ENCODE peak calls at places on chromosomes 3 and 15, in five cellular contexts. Q, R, W, G and F are unnamed samples.

GRCh38 chr3:124532071-124532470 is 198.2 kb upstream of the UMPS start:
- DNase-seq in Q (no peak), R (no peak), W (no peak), G (no peak), F (no peak)

GRCh38 chr15:55267401-55268053 is 22.1 kb downstream of the RAB27A start:
- DNase-seq in Q (no peak), R (no peak), W (no peak), G (peak), F (no peak)

GRCh38 chr3:69925506-69925905 is 74.0 kb upstream of the SAMMSON start:
- DNase-seq in Q (no peak), R (no peak), W (no peak), G (no peak), F (no peak)

GRCh38 chr3:143206955-143207337 is 87.4 kb downstream of the CHST2 start:
- DNase-seq in Q (no peak), R (no peak), W (no peak), G (no peak), F (no peak)

GRCh38 chr3:112794622-112795172 is 52.0 kb downstream of the CD200R1L start:
- DNase-seq in Q (no peak), R (no peak), W (no peak), G (no peak), F (no peak)

GRCh38 chr3:111012388-111013248 is 59.0 kb upstream of the NECTIN3 start:
- DNase-seq in Q (no peak), R (peak), W (peak), G (no peak), F (peak)

GRCh38 chr3:18656410-18656809 is 231.3 kb upstream of the SATB1 start:
- DNase-seq in Q (no peak), R (no peak), W (no peak), G (no peak), F (no peak)

GRCh38 chr15:38521316-38521715 is 43.3 kb downstream of the RASGRP1 start:
- DNase-seq in Q (no peak), R (no peak), W (no peak), G (no peak), F (no peak)

GRCh38 chr3:35663471-35663870 is 24.1 kb downstream of the ARPP21 start:
- DNase-seq in Q (no peak), R (no peak), W (peak), G (no peak), F (no peak)

GRCh38 chr3:87333393-87333892 is 57.1 kb upstream of the POU1F1 start:
- DNase-seq in Q (no peak), R (peak), W (no peak), G (no peak), F (peak)

GRCh38 chr3:174153875-174154274 is 705.3 kb upstream of the NAALADL2 start:
- DNase-seq in Q (no peak), R (no peak), W (no peak), G (no peak), F (no peak)

GRCh38 chr15:52340093-52340492 is 44.5 kb upstream of the MYO5C start:
- DNase-seq in Q (no peak), R (no peak), W (peak), G (no peak), F (no peak)

GRCh38 chr15:77738441-77739437 is 106.0 kb upstream of the LINGO1 start:
- DNase-seq in Q (no peak), R (no peak), W (peak), G (no peak), F (no peak)

GRCh38 chr3:12990781-12991480 is 82.3 kb downstream of the IQSEC1 start:
- DNase-seq in Q (no peak), R (no peak), W (no peak), G (no peak), F (no peak)

GRCh38 chr3:66393486-66394260 is 107.1 kb downstream of the LRIG1 start:
- DNase-seq in Q (peak), R (no peak), W (no peak), G (no peak), F (no peak)

GRCh38 chr15:53979051-53979788 is 979 bp downstream of the UNC13C start:
- DNase-seq in Q (no peak), R (no peak), W (no peak), G (no peak), F (no peak)

GRCh38 chr3:47641739-47642138 is 63.1 kb upstream of the CSPG5 start:
- DNase-seq in Q (no peak), R (no peak), W (no peak), G (no peak), F (no peak)

GRCh38 chr3:81274671-81275070 is 486.8 kb downstream of the GBE1 start:
- DNase-seq in Q (no peak), R (no peak), W (no peak), G (no peak), F (no peak)

GRCh38 chr15:62068071-62068786 is 1.5 kb downstream of the C2CD4A start:
- DNase-seq in Q (no peak), R (peak), W (peak), G (peak), F (peak)

GRCh38 chr3:148162132-148162531 is 535.6 kb upstream of the AGTR1 start:
- DNase-seq in Q (no peak), R (no peak), W (no peak), G (no peak), F (no peak)

GRCh38 chr3:104198136-104198535 is 1168.6 kb upstream of the ALCAM start:
- DNase-seq in Q (no peak), R (no peak), W (no peak), G (no peak), F (no peak)

GRCh38 chr15:95804484-95804883 is 526.0 kb upstream of the NR2F2 start:
- DNase-seq in Q (no peak), R (no peak), W (no peak), G (no peak), F (no peak)

GRCh38 chr3:36874351-36874874 is 70.4 kb downstream of the TRANK1 start:
- DNase-seq in Q (no peak), R (no peak), W (no peak), G (no peak), F (no peak)

GRCh38 chr3:11565932-11566331 is 77.8 kb downstream of the VGLL4 start:
- DNase-seq in Q (no peak), R (no peak), W (no peak), G (no peak), F (no peak)

GRCh38 chr15:61393949-61394348 is 164.8 kb upstream of the RORA start:
- DNase-seq in Q (no peak), R (no peak), W (no peak), G (no peak), F (no peak)

GRCh38 chr15:83766326-83766725 is 112.4 kb downstream of the ADAMTSL3 start:
- DNase-seq in Q (no peak), R (no peak), W (no peak), G (no peak), F (no peak)

GRCh38 chr3:163878396-163878795 is 1199.9 kb downstream of the SI start:
- DNase-seq in Q (no peak), R (no peak), W (no peak), G (no peak), F (no peak)
- TF ChIP-seq ESRRA in Q (no peak), R (no peak), W (no peak), G (no peak), F (no peak)

DNA sequence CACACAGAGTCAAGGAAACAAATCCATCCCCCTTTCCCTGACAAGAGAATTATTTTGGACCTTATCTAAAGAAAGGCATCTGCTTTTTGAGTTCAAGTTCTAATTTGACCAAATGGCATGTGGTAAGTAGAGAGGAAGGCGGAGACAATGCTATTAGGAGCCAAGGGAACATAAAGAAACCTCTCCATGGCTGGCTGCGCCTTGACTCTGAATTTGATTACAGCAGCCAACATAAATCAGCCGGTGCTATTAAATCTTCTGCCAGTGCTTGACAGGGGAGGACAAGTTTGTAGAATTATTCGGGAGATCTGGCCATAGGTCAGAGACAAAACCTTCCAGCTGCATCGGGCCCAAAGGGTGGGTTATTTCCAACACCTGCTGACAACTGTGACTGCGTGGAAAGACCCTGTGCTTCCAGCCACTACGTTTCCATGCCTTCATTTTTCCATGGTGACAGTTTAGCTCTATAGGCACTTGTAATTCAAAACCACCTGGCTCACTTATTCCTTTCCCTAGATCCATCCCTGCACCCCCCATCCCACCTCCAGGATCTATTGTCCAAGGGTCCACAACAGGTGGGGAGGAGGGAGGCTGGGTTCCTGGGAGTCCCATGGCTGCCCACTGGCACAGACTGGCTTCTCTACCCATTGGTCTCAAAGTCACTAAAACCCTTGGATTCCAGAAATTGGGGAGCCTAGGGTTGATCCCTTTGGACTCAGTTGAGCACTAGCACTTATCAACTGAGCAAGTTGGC is 15.9 kb downstream of the COLQ start:
- DNase-seq in Q (no peak), R (no peak), W (no peak), G (no peak), F (no peak)
- TF ChIP-seq ESRRA in Q (no peak), R (no peak), W (no peak), G (no peak), F (no peak)

GRCh38 chr3:217436-217835 is 20.9 kb downstream of the CHL1 start:
- DNase-seq in Q (no peak), R (no peak), W (no peak), G (no peak), F (no peak)
- TF ChIP-seq ESRRA in Q (no peak), R (no peak), W (no peak), G (no peak), F (no peak)

DNA sequence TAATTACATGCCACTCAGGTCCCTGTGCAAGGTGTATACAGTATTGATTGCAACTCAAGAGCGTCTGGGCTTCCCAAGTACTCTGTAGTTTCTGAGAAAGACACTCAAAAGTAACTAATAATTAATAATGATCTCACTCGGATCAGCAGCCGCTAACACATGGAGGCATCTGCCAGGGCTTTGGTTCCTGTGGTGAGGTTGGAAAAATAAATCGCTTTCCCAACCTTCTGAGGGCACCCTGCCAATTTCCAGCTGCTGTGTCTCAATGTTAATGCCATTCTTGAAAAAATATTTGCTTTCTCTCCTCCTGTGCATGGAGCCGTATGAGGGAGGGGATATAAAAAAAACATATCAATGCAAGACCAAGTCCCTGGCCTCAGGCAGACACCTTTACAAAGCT is 116.5 kb upstream of the SLC2A2 start:
- DNase-seq in Q (no peak), R (no peak), W (no peak), G (no peak), F (peak)
- TF ChIP-seq ESRRA in Q (no peak), R (no peak), W (no peak), G (no peak), F (no peak)

GRCh38 chr3:54965746-54966145 is 37.9 kb upstream of the LRTM1 start:
- DNase-seq in Q (no peak), R (no peak), W (no peak), G (no peak), F (no peak)

GRCh38 chr3:54963621-54964020 is 35.8 kb upstream of the LRTM1 start:
- DNase-seq in Q (no peak), R (no peak), W (no peak), G (no peak), F (no peak)

GRCh38 chr3:54966979-54967378 is 39.1 kb upstream of the LRTM1 start:
- DNase-seq in Q (no peak), R (no peak), W (no peak), G (no peak), F (no peak)

GRCh38 chr3:54962200-54962599 is 34.3 kb upstream of the LRTM1 start:
- DNase-seq in Q (no peak), R (no peak), W (no peak), G (no peak), F (no peak)

DNA sequence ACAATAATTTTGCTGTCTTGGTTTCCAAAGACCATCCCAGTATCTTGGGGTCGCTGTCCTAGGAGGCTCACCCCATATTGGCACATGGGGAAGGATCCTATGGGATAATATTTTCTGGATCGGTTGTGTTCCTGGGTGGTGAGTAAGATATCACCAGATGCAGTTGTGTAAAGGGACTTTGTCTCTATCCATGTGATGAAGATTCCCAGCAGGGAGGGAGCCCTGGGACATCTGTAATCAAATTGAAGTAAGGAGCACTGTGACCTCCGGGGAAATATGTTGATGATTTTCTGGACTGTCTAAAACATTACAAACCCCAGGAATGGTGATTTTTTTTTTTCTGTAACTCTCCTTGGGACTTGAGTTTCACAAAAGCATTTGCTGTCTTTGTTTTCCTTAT is 36.2 kb upstream of the LRTM1 start:
- DNase-seq in Q (no peak), R (no peak), W (no peak), G (no peak), F (no peak)
- TF ChIP-seq ESRRA in Q (no peak), R (no peak), W (no peak), G (no peak), F (no peak)

DNA sequence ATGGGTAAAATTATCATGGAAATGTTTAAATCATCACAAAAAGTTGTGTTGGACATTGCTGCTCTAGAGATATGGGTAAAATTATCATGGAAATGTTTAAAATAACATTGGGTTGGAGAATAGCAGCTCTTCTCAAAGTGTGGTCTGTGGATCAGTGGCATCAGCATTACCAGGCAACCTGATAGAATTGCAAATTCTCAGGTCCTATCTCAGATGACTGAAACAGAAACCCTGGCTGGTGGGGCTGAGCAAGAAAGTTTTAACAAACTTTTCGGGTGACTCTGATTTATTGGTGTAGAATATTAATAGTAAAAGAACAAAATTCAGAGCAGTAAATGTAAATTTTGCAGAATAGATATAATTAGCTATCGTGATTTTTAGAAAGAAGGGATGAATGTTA is 28.9 kb downstream of the NXPE3 start:
- DNase-seq in Q (no peak), R (no peak), W (no peak), G (no peak), F (no peak)
- TF ChIP-seq ESRRA in Q (no peak), R (no peak), W (no peak), G (no peak), F (no peak)